ENCODE peak calls at places on chromosome 19, in seven cellular contexts. H is left ventricle myocardium inferior; L is IMR-90; K is thyroid gland; V is CD8-positive, alpha-beta memory T cell; I is heart left ventricle; Y is fibroblast of lung. G is an unnamed sample. For H3K4me1 and H3K36me3, the result is how much of the 10 kb centered on the place peaks cover.

GRCh38 chr19:49657493-49658138 is 8.0 kb downstream of the IRF3 start:
- DNase-seq in Y (no peak), V (no peak), L (no peak), I (no peak), H (no peak), K (no peak), G (no peak)

GRCh38 chr19:10305139-10305806 is 4.3 kb downstream of the ZGLP1 start:
- DNase-seq in I (no peak), H (no peak), Y (no peak), V (no peak), K (no peak), L (peak), G (no peak)

GRCh38 chr19:44741258-44741731 is 7.2 kb upstream of the BCL3 start:
- DNase-seq in I (no peak), V (no peak), H (no peak), L (no peak), Y (peak), K (no peak), G (no peak)

GRCh38 chr19:19185853-19186728 is 5.9 kb downstream of the BORCS8 start:
- DNase-seq in I (no peak), Y (peak), K (peak), L (peak), V (peak), H (no peak), G (peak)

GRCh38 chr19:38039966-38040365 is 133.0 kb downstream of the SIPA1L3 start:
- DNase-seq in H (no peak), K (no peak), L (peak), I (no peak), Y (peak), V (no peak), G (no peak)

GRCh38 chr19:19642506-19643157 is 825 bp downstream of the GMIP start:
- DNase-seq in L (no peak), H (no peak), I (no peak), Y (no peak), V (peak), K (no peak), G (peak)

GRCh38 chr19:30784850-30785459 is 412.8 kb downstream of the ZNF536 start:
- DNase-seq in L (peak), K (peak), Y (peak), I (peak), V (peak), H (peak), G (peak)

GRCh38 chr19:13282486-13283065 is 132.4 kb downstream of the IER2 start:
- DNase-seq in Y (no peak), I (no peak), V (no peak), K (no peak), H (no peak), L (no peak), G (no peak)

GRCh38 chr19:17243854-17244617 is 1.7 kb downstream of the NR2F6 start:
- DNase-seq in I (peak), K (peak), Y (peak), V (no peak), L (peak), H (peak), G (peak)

GRCh38 chr19:38683393-38684077 is 36.1 kb downstream of the ACTN4 start:
- DNase-seq in V (peak), K (peak), Y (peak), H (no peak), I (peak), L (peak), G (peak)

GRCh38 chr19:9839415-9839814 is 4.3 kb downstream of the PIN1 start:
- DNase-seq in V (no peak), I (no peak), L (peak), Y (peak), K (no peak), H (no peak), G (no peak)

GRCh38 chr19:51366999-51367564 is 894 bp upstream of the ETFB start:
- DNase-seq in I (peak), K (no peak), Y (no peak), V (peak), L (no peak), H (peak), G (no peak)

GRCh38 chr19:51448011-51448744 is 10.1 kb downstream of the SIGLEC8 start:
- DNase-seq in Y (no peak), I (no peak), K (no peak), V (no peak), L (no peak), H (no peak), G (no peak)

GRCh38 chr19:43713208-43713607 is 2.7 kb upstream of the IRGC start:
- DNase-seq in H (no peak), L (no peak), V (no peak), K (no peak), Y (no peak), I (no peak), G (no peak)

GRCh38 chr19:54517483-54517882 is 14.9 kb downstream of the LAIR2 start:
- DNase-seq in V (peak), Y (peak), H (peak), K (peak), L (peak), I (peak), G (peak)

GRCh38 chr19:44905437-44906160 is at the start of gene APOE:
- DNase-seq in H (no peak), K (no peak), L (no peak), Y (peak), I (no peak), V (no peak), G (no peak)

GRCh38 chr19:49876422-49877019 is 634 bp downstream of the AKT1S1 start:
- DNase-seq in I (peak), K (peak), Y (peak), L (peak), H (peak), V (peak), G (peak)

GRCh38 chr19:41939861-41940442 is 11.7 kb upstream of the ERFL start:
- DNase-seq in I (no peak), Y (no peak), K (no peak), V (no peak), L (no peak), H (no peak), G (no peak)

GRCh38 chr19:17026041-17026658 is 460 bp downstream of the CPAMD8 start:
- DNase-seq in I (no peak), Y (no peak), V (peak), L (no peak), H (no peak), K (no peak), G (no peak)

GRCh38 chr19:12872941-12873890 is 8.0 kb downstream of the DNASE2 start:
- DNase-seq in Y (peak), L (peak), I (peak), V (peak), H (no peak), K (peak), G (peak)

GRCh38 chr19:16801599-16801998 is 27.6 kb upstream of the SIN3B start:
- DNase-seq in V (no peak), H (no peak), L (peak), Y (peak), I (no peak), K (no peak), G (no peak)

GRCh38 chr19:17576758-17577532 is 21.5 kb downstream of the COLGALT1 start:
- DNase-seq in V (no peak), I (no peak), L (no peak), H (no peak), K (no peak), Y (peak), G (peak)

GRCh38 chr19:55642153-55643002 is 1.1 kb upstream of the ZNF581 start:
- DNase-seq in Y (peak), L (no peak), V (no peak), I (no peak), K (peak), H (no peak), G (no peak)

GRCh38 chr19:31312004-31312403 is 37.2 kb downstream of the TSHZ3 start:
- DNase-seq in V (no peak), I (no peak), L (peak), Y (peak), K (no peak), H (no peak), G (no peak)

GRCh38 chr19:18437481-18438330 is at the start of gene ISYNA1:
- DNase-seq in Y (no peak), V (peak), H (peak), L (peak), K (peak), I (peak), G (no peak)

GRCh38 chr19:55605207-55605636 is 225 bp upstream of the ZNF865 start:
- DNase-seq in Y (peak), I (peak), L (peak), V (peak), H (peak), K (peak), G (peak)

GRCh38 chr19:17214531-17215124 is 529 bp upstream of the USE1 start:
- DNase-seq in Y (no peak), H (no peak), V (no peak), I (no peak), L (no peak), K (no peak), G (no peak)

DNA sequence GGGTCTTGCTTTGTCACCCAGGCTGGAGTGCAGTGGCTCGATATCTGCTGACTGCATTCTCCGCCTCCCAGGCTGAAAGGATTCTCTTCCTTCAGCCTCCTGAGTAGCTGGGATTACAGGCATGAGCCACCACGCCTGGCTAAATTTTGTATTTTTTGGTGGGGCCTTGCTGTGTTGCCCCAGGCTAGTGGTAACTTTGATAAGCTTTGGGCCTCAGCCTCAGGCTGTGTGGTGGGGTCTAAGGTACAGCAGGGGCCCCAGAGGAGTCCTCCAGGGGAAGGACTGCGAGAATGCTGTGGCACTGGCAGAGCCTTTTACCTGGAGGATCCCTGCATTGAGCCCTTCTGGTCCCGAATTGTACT is 7.2 kb downstream of the DOT1L start:
- DNase-seq in Y (no peak), V (no peak), K (no peak), I (no peak), L (no peak), H (no peak), G (no peak)
- H3K4me1 ChIP-seq in Y (under half), V (under half), K (half or more), I (half or more), L (under half), H (half or more), G (under half)

DNA sequence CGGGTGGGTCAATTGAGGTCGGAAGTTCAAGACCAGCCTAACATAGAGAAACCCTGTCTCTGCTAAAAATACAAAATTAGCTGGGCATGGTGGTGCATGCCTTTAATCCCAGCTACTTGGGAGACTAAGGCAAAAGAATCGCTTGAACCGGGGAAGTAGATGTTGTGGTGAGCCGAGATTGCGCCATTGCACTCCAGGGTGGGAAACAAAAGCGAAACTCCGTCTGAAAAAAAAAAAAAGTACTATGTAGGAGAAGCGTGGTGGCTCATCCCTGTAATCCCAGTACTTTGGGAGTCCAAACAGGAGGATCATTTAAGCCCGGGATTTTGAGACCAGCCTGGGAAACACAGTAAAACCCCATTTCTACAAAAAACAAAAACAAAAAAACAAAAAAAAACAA is 22.7 kb upstream of the ERVV-1 start:
- DNase-seq in K (no peak), I (no peak), V (no peak), L (no peak), H (no peak), Y (no peak), G (no peak)
- H3K27ac ChIP-seq in K (no peak), I (no peak), V (no peak), L (no peak), H (no peak), Y (no peak), G (no peak)

GRCh38 chr19:35272954-35273649 is 4.3 kb downstream of the USF2 start:
- DNase-seq in I (no peak), L (no peak), K (no peak), Y (no peak), H (no peak), V (no peak), G (no peak)
- H3K36me3 ChIP-seq in I (half or more), L (under half), K (under half), Y (under half), H (half or more), V (under half), G (under half)

GRCh38 chr19:344625-345319 is at the start of gene MIER2:
- DNase-seq in V (peak), H (peak), Y (peak), L (peak), I (peak), K (peak), G (peak)

GRCh38 chr19:343941-344624 is 513 bp downstream of the MIER2 start:
- DNase-seq in K (no peak), I (no peak), H (no peak), V (no peak), L (no peak), Y (peak), G (peak)

GRCh38 chr19:342801-343421 is 1.7 kb downstream of the MIER2 start:
- DNase-seq in V (no peak), L (peak), I (peak), H (peak), K (peak), Y (peak), G (no peak)

GRCh38 chr19:342128-342455 is 2.5 kb downstream of the MIER2 start:
- DNase-seq in K (peak), L (no peak), I (no peak), H (no peak), V (no peak), Y (no peak), G (no peak)

DNA sequence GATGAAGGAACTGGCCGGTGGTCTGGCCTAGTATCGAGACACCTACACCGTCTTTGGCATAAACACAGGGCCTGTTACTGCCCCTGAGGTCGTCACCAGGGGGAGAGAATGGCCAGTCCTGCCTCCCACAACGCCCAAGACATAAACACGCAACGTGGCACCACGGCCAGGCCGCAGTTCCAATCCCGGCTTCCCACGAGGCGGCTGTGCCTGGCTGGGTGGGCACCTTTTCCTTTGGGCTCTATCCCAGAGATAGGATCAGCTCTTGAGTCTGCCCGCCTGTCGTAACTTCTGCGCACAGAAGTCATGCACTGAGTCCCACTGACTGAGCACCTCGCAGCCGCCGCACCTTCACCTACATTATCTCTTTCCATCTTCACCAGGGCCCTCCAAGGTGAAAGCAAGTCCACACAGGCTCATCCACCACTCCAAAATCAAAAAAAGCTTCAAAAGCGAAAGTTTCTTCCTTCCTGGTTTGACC is 1.1 kb downstream of the MIER2 start:
- DNase-seq in L (no peak), Y (no peak), V (no peak), H (no peak), I (no peak), K (peak), G (no peak)
- H3K4me1 ChIP-seq in L (under half), Y (under half), V (under half), H (half or more), I (under half), K (under half), G (under half)

GRCh38 chr19:46350029-46350757 is 3.3 kb downstream of the PPP5C start:
- DNase-seq in L (no peak), V (no peak), Y (no peak), K (peak), I (peak), H (no peak), G (no peak)
- H3K27ac ChIP-seq in L (no peak), V (peak), Y (peak), K (peak), I (peak), H (peak), G (peak)

G was measured in small intestine.